ENCODE peak calls at places on chromosomes 1 and 21, in ten cellular contexts. One of them, this sample, is unnamed.

GRCh38 chr1:208105756-208106155 is 138.4 kb downstream of the PLXNA2 start:
- DNase-seq in GM12878: no peak
- DNase-seq in Panc1: no peak
- DNase-seq in sigmoid colon: no peak
- DNase-seq in stomach: no peak
- DNase-seq in H1: no peak
- DNase-seq in prostate gland: no peak
- DNase-seq in GM23338: no peak
- DNase-seq in HCT116: no peak
- DNase-seq in transverse colon: no peak
- DNase-seq in this sample: no peak

GRCh38 chr21:44024895-44025353 is 12.8 kb downstream of the TRAPPC10 start:
- DNase-seq in stomach: no peak
- DNase-seq in Panc1: no peak
- DNase-seq in sigmoid colon: peak
- DNase-seq in transverse colon: peak
- DNase-seq in GM23338: peak
- DNase-seq in prostate gland: no peak
- DNase-seq in H1: no peak
- DNase-seq in HCT116: no peak
- DNase-seq in GM12878: no peak
- DNase-seq in this sample: peak

GRCh38 chr1:177912991-177913390 is 56.9 kb downstream of the SEC16B start:
- DNase-seq in prostate gland: no peak
- DNase-seq in Panc1: no peak
- DNase-seq in HCT116: no peak
- DNase-seq in H1: no peak
- DNase-seq in GM12878: no peak
- DNase-seq in stomach: peak
- DNase-seq in sigmoid colon: no peak
- DNase-seq in GM23338: peak
- DNase-seq in transverse colon: peak
- DNase-seq in this sample: no peak

GRCh38 chr1:83015163-83015562 is 983.8 kb downstream of the TTLL7 start:
- DNase-seq in prostate gland: no peak
- DNase-seq in H1: no peak
- DNase-seq in stomach: no peak
- DNase-seq in HCT116: no peak
- DNase-seq in transverse colon: no peak
- DNase-seq in GM12878: no peak
- DNase-seq in GM23338: no peak
- DNase-seq in sigmoid colon: no peak
- DNase-seq in Panc1: no peak
- DNase-seq in this sample: no peak

GRCh38 chr1:93180723-93181613 is at the start of gene CCDC18:
- DNase-seq in GM23338: peak
- DNase-seq in stomach: no peak
- DNase-seq in Panc1: no peak
- DNase-seq in prostate gland: no peak
- DNase-seq in transverse colon: no peak
- DNase-seq in GM12878: peak
- DNase-seq in HCT116: peak
- DNase-seq in sigmoid colon: no peak
- DNase-seq in H1: no peak
- DNase-seq in this sample: peak

GRCh38 chr1:38031513-38031866 is 15.1 kb downstream of the POU3F1 start:
- DNase-seq in prostate gland: no peak
- DNase-seq in transverse colon: no peak
- DNase-seq in H1: no peak
- DNase-seq in Panc1: no peak
- DNase-seq in stomach: no peak
- DNase-seq in GM12878: no peak
- DNase-seq in HCT116: no peak
- DNase-seq in sigmoid colon: no peak
- DNase-seq in GM23338: no peak
- DNase-seq in this sample: no peak

GRCh38 chr1:100734716-100735115 is 15.2 kb downstream of the VCAM1 start:
- DNase-seq in HCT116: no peak
- DNase-seq in transverse colon: no peak
- DNase-seq in H1: no peak
- DNase-seq in stomach: no peak
- DNase-seq in sigmoid colon: no peak
- DNase-seq in Panc1: no peak
- DNase-seq in GM12878: no peak
- DNase-seq in GM23338: no peak
- DNase-seq in prostate gland: no peak
- DNase-seq in this sample: no peak

GRCh38 chr1:42142894-42143675 is 10.1 kb upstream of the GUCA2B start:
- DNase-seq in prostate gland: no peak
- DNase-seq in GM23338: no peak
- DNase-seq in HCT116: no peak
- DNase-seq in sigmoid colon: no peak
- DNase-seq in H1: peak
- DNase-seq in stomach: no peak
- DNase-seq in GM12878: no peak
- DNase-seq in transverse colon: no peak
- DNase-seq in Panc1: no peak
- DNase-seq in this sample: no peak

GRCh38 chr1:234611799-234612351 is 1.9 kb upstream of the IRF2BP2 start:
- DNase-seq in prostate gland: no peak
- DNase-seq in GM12878: no peak
- DNase-seq in HCT116: no peak
- DNase-seq in stomach: peak
- DNase-seq in transverse colon: peak
- DNase-seq in Panc1: no peak
- DNase-seq in H1: no peak
- DNase-seq in GM23338: no peak
- DNase-seq in sigmoid colon: peak
- DNase-seq in this sample: peak

GRCh38 chr1:205013683-205014367 is 29.2 kb upstream of the CNTN2 start:
- DNase-seq in GM12878: no peak
- DNase-seq in H1: no peak
- DNase-seq in HCT116: no peak
- DNase-seq in prostate gland: peak
- DNase-seq in GM23338: peak
- DNase-seq in stomach: peak
- DNase-seq in Panc1: no peak
- DNase-seq in transverse colon: no peak
- DNase-seq in sigmoid colon: peak
- DNase-seq in this sample: no peak

GRCh38 chr1:244006961-244007360 is 44.1 kb upstream of the ZBTB18 start:
- DNase-seq in transverse colon: no peak
- DNase-seq in GM12878: no peak
- DNase-seq in H1: no peak
- DNase-seq in stomach: no peak
- DNase-seq in sigmoid colon: no peak
- DNase-seq in Panc1: no peak
- DNase-seq in HCT116: no peak
- DNase-seq in GM23338: no peak
- DNase-seq in prostate gland: no peak
- DNase-seq in this sample: no peak

GRCh38 chr1:94672934-94673333 is 131.4 kb upstream of the F3 start:
- DNase-seq in transverse colon: no peak
- DNase-seq in HCT116: no peak
- DNase-seq in prostate gland: no peak
- DNase-seq in GM12878: no peak
- DNase-seq in GM23338: no peak
- DNase-seq in sigmoid colon: no peak
- DNase-seq in Panc1: no peak
- DNase-seq in stomach: no peak
- DNase-seq in H1: no peak
- DNase-seq in this sample: no peak

GRCh38 chr1:47262787-47263413 is 30.9 kb upstream of the TAL1 start:
- DNase-seq in prostate gland: peak
- DNase-seq in GM12878: no peak
- DNase-seq in H1: peak
- DNase-seq in Panc1: peak
- DNase-seq in GM23338: peak
- DNase-seq in sigmoid colon: no peak
- DNase-seq in stomach: peak
- DNase-seq in transverse colon: peak
- DNase-seq in HCT116: peak
- DNase-seq in this sample: no peak

GRCh38 chr1:108533351-108534083 is 26.4 kb upstream of the EEIG2 start:
- DNase-seq in Panc1: no peak
- DNase-seq in stomach: no peak
- DNase-seq in prostate gland: peak
- DNase-seq in HCT116: no peak
- DNase-seq in transverse colon: peak
- DNase-seq in GM23338: peak
- DNase-seq in GM12878: peak
- DNase-seq in H1: no peak
- DNase-seq in sigmoid colon: no peak
- DNase-seq in this sample: no peak

GRCh38 chr1:15246960-15247614 is at the start of gene FHAD1:
- DNase-seq in transverse colon: peak
- DNase-seq in Panc1: peak
- DNase-seq in HCT116: peak
- DNase-seq in H1: peak
- DNase-seq in sigmoid colon: peak
- DNase-seq in GM23338: peak
- DNase-seq in GM12878: no peak
- DNase-seq in prostate gland: peak
- DNase-seq in stomach: peak
- DNase-seq in this sample: no peak

GRCh38 chr1:80417651-80418050 is 1383.1 kb upstream of the ADGRL2 start:
- DNase-seq in HCT116: no peak
- DNase-seq in prostate gland: no peak
- DNase-seq in sigmoid colon: no peak
- DNase-seq in GM12878: no peak
- DNase-seq in transverse colon: no peak
- DNase-seq in stomach: no peak
- DNase-seq in Panc1: no peak
- DNase-seq in GM23338: no peak
- DNase-seq in H1: no peak
- DNase-seq in this sample: no peak

GRCh38 chr1:3702990-3703728 is 49.1 kb upstream of the CCDC27 start:
- DNase-seq in HCT116: no peak
- DNase-seq in sigmoid colon: no peak
- DNase-seq in Panc1: no peak
- DNase-seq in stomach: no peak
- DNase-seq in H1: no peak
- DNase-seq in prostate gland: peak
- DNase-seq in transverse colon: no peak
- DNase-seq in GM12878: no peak
- DNase-seq in GM23338: no peak
- DNase-seq in this sample: no peak

GRCh38 chr1:156859523-156860112 is 701 bp upstream of the INSRR start:
- DNase-seq in sigmoid colon: no peak
- DNase-seq in HCT116: no peak
- DNase-seq in H1: peak
- DNase-seq in stomach: peak
- DNase-seq in transverse colon: no peak
- DNase-seq in prostate gland: no peak
- DNase-seq in Panc1: no peak
- DNase-seq in GM12878: no peak
- DNase-seq in GM23338: peak
- DNase-seq in this sample: no peak

GRCh38 chr1:20640183-20640597 is 6.9 kb downstream of the PINK1 start:
- DNase-seq in sigmoid colon: no peak
- DNase-seq in H1: peak
- DNase-seq in GM12878: peak
- DNase-seq in prostate gland: peak
- DNase-seq in Panc1: peak
- DNase-seq in transverse colon: peak
- DNase-seq in HCT116: peak
- DNase-seq in GM23338: peak
- DNase-seq in stomach: peak
- DNase-seq in this sample: no peak

GRCh38 chr1:164720329-164721036 is 161.5 kb downstream of the PBX1 start:
- DNase-seq in GM12878: no peak
- DNase-seq in HCT116: no peak
- DNase-seq in Panc1: no peak
- DNase-seq in GM23338: no peak
- DNase-seq in transverse colon: no peak
- DNase-seq in prostate gland: no peak
- DNase-seq in sigmoid colon: no peak
- DNase-seq in stomach: no peak
- DNase-seq in H1: no peak
- DNase-seq in this sample: no peak

GRCh38 chr21:16534408-16535099 is 804.8 kb downstream of the USP25 start:
- DNase-seq in prostate gland: peak
- DNase-seq in GM23338: no peak
- DNase-seq in HCT116: no peak
- DNase-seq in transverse colon: peak
- DNase-seq in stomach: peak
- DNase-seq in GM12878: no peak
- DNase-seq in Panc1: no peak
- DNase-seq in H1: no peak
- DNase-seq in sigmoid colon: peak
- DNase-seq in this sample: peak

GRCh38 chr21:26170471-26171309 is at the start of gene APP:
- DNase-seq in prostate gland: peak
- DNase-seq in Panc1: no peak
- DNase-seq in GM23338: peak
- DNase-seq in GM12878: no peak
- DNase-seq in HCT116: peak
- DNase-seq in stomach: peak
- DNase-seq in transverse colon: peak
- DNase-seq in sigmoid colon: peak
- DNase-seq in H1: peak
- DNase-seq in this sample: peak
- TF ChIP-seq POLR2AphosphoS5 in prostate gland: peak
- TF ChIP-seq POLR2AphosphoS5 in Panc1: peak
- TF ChIP-seq POLR2AphosphoS5 in GM23338: peak
- TF ChIP-seq POLR2AphosphoS5 in GM12878: peak
- TF ChIP-seq POLR2AphosphoS5 in HCT116: peak
- TF ChIP-seq POLR2AphosphoS5 in stomach: peak
- TF ChIP-seq POLR2AphosphoS5 in transverse colon: peak
- TF ChIP-seq POLR2AphosphoS5 in sigmoid colon: peak
- TF ChIP-seq POLR2AphosphoS5 in H1: peak
- TF ChIP-seq POLR2AphosphoS5 in this sample: no peak

GRCh38 chr1:35288761-35289160 is 20.3 kb downstream of the ZMYM4 start:
- DNase-seq in GM23338: no peak
- DNase-seq in HCT116: no peak
- DNase-seq in Panc1: no peak
- DNase-seq in sigmoid colon: no peak
- DNase-seq in GM12878: no peak
- DNase-seq in stomach: no peak
- DNase-seq in prostate gland: no peak
- DNase-seq in H1: no peak
- DNase-seq in transverse colon: no peak
- DNase-seq in this sample: no peak
- H3K4me3 ChIP-seq in GM23338: no peak
- H3K4me3 ChIP-seq in HCT116: no peak
- H3K4me3 ChIP-seq in Panc1: no peak
- H3K4me3 ChIP-seq in sigmoid colon: no peak
- H3K4me3 ChIP-seq in GM12878: no peak
- H3K4me3 ChIP-seq in stomach: no peak
- H3K4me3 ChIP-seq in prostate gland: no peak
- H3K4me3 ChIP-seq in H1: no peak
- H3K4me3 ChIP-seq in transverse colon: no peak
- H3K4me3 ChIP-seq in this sample: no peak

GRCh38 chr1:209822706-209823105 is 5.1 kb upstream of the UTP25 start:
- DNase-seq in HCT116: no peak
- DNase-seq in sigmoid colon: no peak
- DNase-seq in GM12878: no peak
- DNase-seq in stomach: no peak
- DNase-seq in transverse colon: no peak
- DNase-seq in Panc1: no peak
- DNase-seq in H1: peak
- DNase-seq in prostate gland: no peak
- DNase-seq in GM23338: no peak
- DNase-seq in this sample: no peak
- H3K27ac ChIP-seq in HCT116: no peak
- H3K27ac ChIP-seq in sigmoid colon: no peak
- H3K27ac ChIP-seq in GM12878: no peak
- H3K27ac ChIP-seq in stomach: no peak
- H3K27ac ChIP-seq in transverse colon: peak
- H3K27ac ChIP-seq in Panc1: no peak
- H3K27ac ChIP-seq in H1: no peak
- H3K27ac ChIP-seq in prostate gland: peak
- H3K27ac ChIP-seq in GM23338: no peak
- H3K27ac ChIP-seq in this sample: peak

GRCh38 chr21:39451332-39452206 is at the start of gene SH3BGR:
- DNase-seq in HCT116: no peak
- DNase-seq in H1: peak
- DNase-seq in stomach: no peak
- DNase-seq in transverse colon: no peak
- DNase-seq in Panc1: no peak
- DNase-seq in GM23338: peak
- DNase-seq in prostate gland: peak
- DNase-seq in sigmoid colon: peak
- DNase-seq in GM12878: no peak
- DNase-seq in this sample: no peak
- TF ChIP-seq POLR2AphosphoS5 in HCT116: no peak
- TF ChIP-seq POLR2AphosphoS5 in H1: no peak
- TF ChIP-seq POLR2AphosphoS5 in stomach: peak
- TF ChIP-seq POLR2AphosphoS5 in transverse colon: no peak
- TF ChIP-seq POLR2AphosphoS5 in Panc1: no peak
- TF ChIP-seq POLR2AphosphoS5 in GM23338: no peak
- TF ChIP-seq POLR2AphosphoS5 in prostate gland: peak
- TF ChIP-seq POLR2AphosphoS5 in sigmoid colon: peak
- TF ChIP-seq POLR2AphosphoS5 in GM12878: no peak
- TF ChIP-seq POLR2AphosphoS5 in this sample: no peak

This sample was measured in suprapubic skin.